ENCODE peak calls at places on chromosome 19, in seven cellular contexts. One of them, this sample, is unnamed.
A peak's percentile ranks its signal among the peaks of the same experiment; 100 is the strongest.

GRCh38 chr19:44712864-44713515 is 14.0 kb downstream of the CEACAM16 start:
- DNase-seq in NCI-H1436: no peak
- DNase-seq in CD8-positive, alpha-beta memory T cell: no peak
- DNase-seq in stimulated activated CD4-positive, alpha-beta T cell treated with anti-CD3 and anti-CD28 coated beads, TNF-alpha, amount 100 ng/mL, for 1 hour: no peak
- DNase-seq in psoas muscle: no peak
- DNase-seq in omental fat pad: no peak
- DNase-seq in progenitor cell of endocrine pancreas: no peak
- DNase-seq in this sample: peak; percentile 53

GRCh38 chr19:47035127-47035494 is 13.3 kb downstream of the TMEM160 start:
- DNase-seq in NCI-H1436: no peak
- DNase-seq in progenitor cell of endocrine pancreas: no peak
- DNase-seq in CD8-positive, alpha-beta memory T cell: no peak
- DNase-seq in omental fat pad: no peak
- DNase-seq in stimulated activated CD4-positive, alpha-beta T cell treated with anti-CD3 and anti-CD28 coated beads, TNF-alpha, amount 100 ng/mL, for 1 hour: no peak
- DNase-seq in psoas muscle: no peak
- DNase-seq in this sample: peak; percentile 50

GRCh38 chr19:49216076-49216475 is 58.5 kb downstream of the TRPM4 start:
- DNase-seq in omental fat pad: no peak
- DNase-seq in stimulated activated CD4-positive, alpha-beta T cell treated with anti-CD3 and anti-CD28 coated beads, TNF-alpha, amount 100 ng/mL, for 1 hour: no peak
- DNase-seq in psoas muscle: no peak
- DNase-seq in NCI-H1436: no peak
- DNase-seq in CD8-positive, alpha-beta memory T cell: no peak
- DNase-seq in progenitor cell of endocrine pancreas: no peak
- DNase-seq in this sample: no peak

GRCh38 chr19:6113616-6114188 is 3.4 kb upstream of the RFX2 start:
- DNase-seq in stimulated activated CD4-positive, alpha-beta T cell treated with anti-CD3 and anti-CD28 coated beads, TNF-alpha, amount 100 ng/mL, for 1 hour: no peak
- DNase-seq in NCI-H1436: no peak
- DNase-seq in CD8-positive, alpha-beta memory T cell: no peak
- DNase-seq in progenitor cell of endocrine pancreas: no peak
- DNase-seq in omental fat pad: no peak
- DNase-seq in psoas muscle: no peak
- DNase-seq in this sample: no peak

GRCh38 chr19:39415111-39416046 is 2.9 kb downstream of the PLEKHG2 start:
- DNase-seq in CD8-positive, alpha-beta memory T cell: no peak
- DNase-seq in NCI-H1436: no peak
- DNase-seq in stimulated activated CD4-positive, alpha-beta T cell treated with anti-CD3 and anti-CD28 coated beads, TNF-alpha, amount 100 ng/mL, for 1 hour: no peak
- DNase-seq in omental fat pad: no peak
- DNase-seq in progenitor cell of endocrine pancreas: no peak
- DNase-seq in psoas muscle: no peak
- DNase-seq in this sample: no peak

GRCh38 chr19:45952691-45953505 is 20.8 kb downstream of the NOVA2 start:
- DNase-seq in omental fat pad: no peak
- DNase-seq in CD8-positive, alpha-beta memory T cell: peak; percentile 31
- DNase-seq in progenitor cell of endocrine pancreas: peak; percentile 70
- DNase-seq in psoas muscle: peak; percentile 65
- DNase-seq in stimulated activated CD4-positive, alpha-beta T cell treated with anti-CD3 and anti-CD28 coated beads, TNF-alpha, amount 100 ng/mL, for 1 hour: no peak
- DNase-seq in NCI-H1436: no peak
- DNase-seq in this sample: peak; percentile 78

GRCh38 chr19:50983625-50984292 is at the start of gene KLK7:
- DNase-seq in CD8-positive, alpha-beta memory T cell: no peak
- DNase-seq in omental fat pad: no peak
- DNase-seq in psoas muscle: no peak
- DNase-seq in NCI-H1436: no peak
- DNase-seq in stimulated activated CD4-positive, alpha-beta T cell treated with anti-CD3 and anti-CD28 coated beads, TNF-alpha, amount 100 ng/mL, for 1 hour: no peak
- DNase-seq in progenitor cell of endocrine pancreas: no peak
- DNase-seq in this sample: no peak

GRCh38 chr19:30088567-30088966 is 146.5 kb downstream of the URI1 start:
- DNase-seq in CD8-positive, alpha-beta memory T cell: no peak
- DNase-seq in psoas muscle: no peak
- DNase-seq in stimulated activated CD4-positive, alpha-beta T cell treated with anti-CD3 and anti-CD28 coated beads, TNF-alpha, amount 100 ng/mL, for 1 hour: no peak
- DNase-seq in NCI-H1436: no peak
- DNase-seq in progenitor cell of endocrine pancreas: no peak
- DNase-seq in omental fat pad: no peak
- DNase-seq in this sample: no peak

GRCh38 chr19:50830266-50831025 is 2.9 kb downstream of the KLK15 start:
- DNase-seq in progenitor cell of endocrine pancreas: no peak
- DNase-seq in stimulated activated CD4-positive, alpha-beta T cell treated with anti-CD3 and anti-CD28 coated beads, TNF-alpha, amount 100 ng/mL, for 1 hour: no peak
- DNase-seq in CD8-positive, alpha-beta memory T cell: no peak
- DNase-seq in NCI-H1436: no peak
- DNase-seq in omental fat pad: no peak
- DNase-seq in psoas muscle: peak; percentile 6
- DNase-seq in this sample: no peak

GRCh38 chr19:28201462-28201943 is 1011.4 kb downstream of the UQCRFS1 start:
- DNase-seq in progenitor cell of endocrine pancreas: no peak
- DNase-seq in CD8-positive, alpha-beta memory T cell: no peak
- DNase-seq in omental fat pad: no peak
- DNase-seq in stimulated activated CD4-positive, alpha-beta T cell treated with anti-CD3 and anti-CD28 coated beads, TNF-alpha, amount 100 ng/mL, for 1 hour: no peak
- DNase-seq in psoas muscle: no peak
- DNase-seq in NCI-H1436: no peak
- DNase-seq in this sample: no peak

GRCh38 chr19:47755065-47755761 is 9.9 kb downstream of the NOP53 start:
- DNase-seq in progenitor cell of endocrine pancreas: no peak
- DNase-seq in omental fat pad: no peak
- DNase-seq in CD8-positive, alpha-beta memory T cell: no peak
- DNase-seq in stimulated activated CD4-positive, alpha-beta T cell treated with anti-CD3 and anti-CD28 coated beads, TNF-alpha, amount 100 ng/mL, for 1 hour: no peak
- DNase-seq in psoas muscle: no peak
- DNase-seq in NCI-H1436: no peak
- DNase-seq in this sample: no peak

GRCh38 chr19:371501-372160 is 27.0 kb upstream of the MIER2 start:
- DNase-seq in stimulated activated CD4-positive, alpha-beta T cell treated with anti-CD3 and anti-CD28 coated beads, TNF-alpha, amount 100 ng/mL, for 1 hour: no peak
- DNase-seq in NCI-H1436: no peak
- DNase-seq in omental fat pad: no peak
- DNase-seq in progenitor cell of endocrine pancreas: peak; percentile 1
- DNase-seq in psoas muscle: no peak
- DNase-seq in CD8-positive, alpha-beta memory T cell: no peak
- DNase-seq in this sample: no peak

GRCh38 chr19:54473071-54473941 is at the start of gene CDC42EP5:
- DNase-seq in stimulated activated CD4-positive, alpha-beta T cell treated with anti-CD3 and anti-CD28 coated beads, TNF-alpha, amount 100 ng/mL, for 1 hour: no peak
- DNase-seq in omental fat pad: no peak
- DNase-seq in progenitor cell of endocrine pancreas: no peak
- DNase-seq in CD8-positive, alpha-beta memory T cell: no peak
- DNase-seq in psoas muscle: peak; percentile 81
- DNase-seq in NCI-H1436: no peak
- DNase-seq in this sample: peak; percentile 72

GRCh38 chr19:3801412-3802096 is 15.4 kb upstream of the MATK start:
- DNase-seq in progenitor cell of endocrine pancreas: no peak
- DNase-seq in NCI-H1436: peak; percentile 54
- DNase-seq in psoas muscle: no peak
- DNase-seq in stimulated activated CD4-positive, alpha-beta T cell treated with anti-CD3 and anti-CD28 coated beads, TNF-alpha, amount 100 ng/mL, for 1 hour: peak; percentile 27
- DNase-seq in CD8-positive, alpha-beta memory T cell: peak; percentile 69
- DNase-seq in omental fat pad: no peak
- DNase-seq in this sample: no peak

GRCh38 chr19:38707512-38708114 is 36.7 kb downstream of the CAPN12 start:
- DNase-seq in omental fat pad: no peak
- DNase-seq in progenitor cell of endocrine pancreas: no peak
- DNase-seq in NCI-H1436: no peak
- DNase-seq in stimulated activated CD4-positive, alpha-beta T cell treated with anti-CD3 and anti-CD28 coated beads, TNF-alpha, amount 100 ng/mL, for 1 hour: no peak
- DNase-seq in CD8-positive, alpha-beta memory T cell: no peak
- DNase-seq in psoas muscle: no peak
- DNase-seq in this sample: no peak

GRCh38 chr19:4338441-4339350 is at the start of gene STAP2:
- DNase-seq in progenitor cell of endocrine pancreas: no peak
- DNase-seq in CD8-positive, alpha-beta memory T cell: peak; percentile 17
- DNase-seq in stimulated activated CD4-positive, alpha-beta T cell treated with anti-CD3 and anti-CD28 coated beads, TNF-alpha, amount 100 ng/mL, for 1 hour: no peak
- DNase-seq in NCI-H1436: no peak
- DNase-seq in omental fat pad: no peak
- DNase-seq in psoas muscle: no peak
- DNase-seq in this sample: peak; percentile 87

GRCh38 chr19:47095707-47096704 is 17.6 kb downstream of the ZC3H4 start:
- DNase-seq in progenitor cell of endocrine pancreas: no peak
- DNase-seq in stimulated activated CD4-positive, alpha-beta T cell treated with anti-CD3 and anti-CD28 coated beads, TNF-alpha, amount 100 ng/mL, for 1 hour: no peak
- DNase-seq in NCI-H1436: no peak
- DNase-seq in psoas muscle: peak; percentile 82
- DNase-seq in omental fat pad: no peak
- DNase-seq in CD8-positive, alpha-beta memory T cell: no peak
- DNase-seq in this sample: peak; percentile 98

GRCh38 chr19:17686592-17687042 is 1.5 kb downstream of the UNC13A start:
- DNase-seq in CD8-positive, alpha-beta memory T cell: no peak
- DNase-seq in NCI-H1436: peak; percentile 21
- DNase-seq in stimulated activated CD4-positive, alpha-beta T cell treated with anti-CD3 and anti-CD28 coated beads, TNF-alpha, amount 100 ng/mL, for 1 hour: no peak
- DNase-seq in progenitor cell of endocrine pancreas: no peak
- DNase-seq in omental fat pad: no peak
- DNase-seq in psoas muscle: peak; percentile 57
- DNase-seq in this sample: no peak

GRCh38 chr19:12736854-12737665 is at the start of gene GET3:
- DNase-seq in CD8-positive, alpha-beta memory T cell: peak; percentile 89
- DNase-seq in psoas muscle: peak; percentile 89
- DNase-seq in stimulated activated CD4-positive, alpha-beta T cell treated with anti-CD3 and anti-CD28 coated beads, TNF-alpha, amount 100 ng/mL, for 1 hour: peak; percentile 39
- DNase-seq in progenitor cell of endocrine pancreas: peak; percentile 75
- DNase-seq in NCI-H1436: peak; percentile 98
- DNase-seq in omental fat pad: peak; percentile 76
- DNase-seq in this sample: peak; percentile 99

GRCh38 chr19:15780595-15781418 is 6.7 kb upstream of the OR10H5 start:
- DNase-seq in NCI-H1436: no peak
- DNase-seq in stimulated activated CD4-positive, alpha-beta T cell treated with anti-CD3 and anti-CD28 coated beads, TNF-alpha, amount 100 ng/mL, for 1 hour: no peak
- DNase-seq in omental fat pad: no peak
- DNase-seq in progenitor cell of endocrine pancreas: no peak
- DNase-seq in CD8-positive, alpha-beta memory T cell: no peak
- DNase-seq in psoas muscle: no peak
- DNase-seq in this sample: no peak

GRCh38 chr19:48737360-48737998 is 2.9 kb downstream of the RASIP1 start:
- DNase-seq in omental fat pad: no peak
- DNase-seq in progenitor cell of endocrine pancreas: no peak
- DNase-seq in NCI-H1436: peak; percentile 33
- DNase-seq in CD8-positive, alpha-beta memory T cell: no peak
- DNase-seq in psoas muscle: no peak
- DNase-seq in stimulated activated CD4-positive, alpha-beta T cell treated with anti-CD3 and anti-CD28 coated beads, TNF-alpha, amount 100 ng/mL, for 1 hour: no peak
- DNase-seq in this sample: no peak

GRCh38 chr19:5339470-5339949 is 1.1 kb downstream of the PTPRS start:
- DNase-seq in psoas muscle: no peak
- DNase-seq in NCI-H1436: peak; percentile 26
- DNase-seq in progenitor cell of endocrine pancreas: no peak
- DNase-seq in CD8-positive, alpha-beta memory T cell: peak; percentile 12
- DNase-seq in stimulated activated CD4-positive, alpha-beta T cell treated with anti-CD3 and anti-CD28 coated beads, TNF-alpha, amount 100 ng/mL, for 1 hour: no peak
- DNase-seq in omental fat pad: no peak
- DNase-seq in this sample: no peak

This sample was measured in Caco-2.